ENCODE peak calls at places on chromosomes 2 and 18, in seven cellular contexts. One of them, this sample, is unnamed.

GRCh38 chr2:169673106-169673505 is 21.1 kb downstream of the CFAP210 start:
- DNase-seq in thyroid gland: no peak
- DNase-seq in uterus: no peak
- DNase-seq in mucosa of descending colon: no peak
- DNase-seq in hepatocyte: no peak
- DNase-seq in transverse colon: no peak
- DNase-seq in choroid plexus epithelial cell: no peak
- DNase-seq in this sample: no peak

GRCh38 chr2:177680866-177681358 is 288.3 kb downstream of the AGPS start:
- DNase-seq in thyroid gland: no peak
- DNase-seq in uterus: no peak
- DNase-seq in mucosa of descending colon: no peak
- DNase-seq in hepatocyte: no peak
- DNase-seq in transverse colon: no peak
- DNase-seq in choroid plexus epithelial cell: no peak
- DNase-seq in this sample: no peak

GRCh38 chr2:61173116-61173515 is 11.1 kb downstream of the C2orf74 start:
- DNase-seq in thyroid gland: no peak
- DNase-seq in uterus: no peak
- DNase-seq in mucosa of descending colon: no peak
- DNase-seq in hepatocyte: no peak
- DNase-seq in transverse colon: no peak
- DNase-seq in choroid plexus epithelial cell: no peak
- DNase-seq in this sample: no peak

GRCh38 chr2:150182564-150183249 is 304.8 kb downstream of the RND3 start:
- DNase-seq in thyroid gland: no peak
- DNase-seq in uterus: no peak
- DNase-seq in mucosa of descending colon: no peak
- DNase-seq in hepatocyte: no peak
- DNase-seq in transverse colon: no peak
- DNase-seq in choroid plexus epithelial cell: no peak
- DNase-seq in this sample: no peak

GRCh38 chr2:142190805-142191204 is 60.0 kb upstream of the LRP1B start:
- DNase-seq in thyroid gland: no peak
- DNase-seq in uterus: no peak
- DNase-seq in mucosa of descending colon: no peak
- DNase-seq in hepatocyte: no peak
- DNase-seq in transverse colon: no peak
- DNase-seq in choroid plexus epithelial cell: peak; percentile 66
- DNase-seq in this sample: peak; percentile 54

GRCh38 chr18:39772155-39772919 is 2182.7 kb upstream of the PIK3C3 start:
- DNase-seq in thyroid gland: no peak
- DNase-seq in uterus: no peak
- DNase-seq in mucosa of descending colon: no peak
- DNase-seq in hepatocyte: no peak
- DNase-seq in transverse colon: no peak
- DNase-seq in choroid plexus epithelial cell: peak; percentile 51
- DNase-seq in this sample: peak; percentile 24

GRCh38 chr2:201660293-201660895 is 17.1 kb upstream of the TMEM237 start:
- DNase-seq in thyroid gland: no peak
- DNase-seq in uterus: no peak
- DNase-seq in mucosa of descending colon: no peak
- DNase-seq in hepatocyte: no peak
- DNase-seq in transverse colon: no peak
- DNase-seq in choroid plexus epithelial cell: no peak
- DNase-seq in this sample: no peak

GRCh38 chr18:37452697-37453385 is 112.8 kb downstream of the CELF4 start:
- DNase-seq in thyroid gland: no peak
- DNase-seq in uterus: no peak
- DNase-seq in mucosa of descending colon: no peak
- DNase-seq in hepatocyte: peak; percentile 71
- DNase-seq in transverse colon: no peak
- DNase-seq in choroid plexus epithelial cell: peak; percentile 2
- DNase-seq in this sample: peak; percentile 68

GRCh38 chr2:234488913-234489451 is 7.9 kb downstream of the ARL4C start:
- DNase-seq in thyroid gland: no peak
- DNase-seq in uterus: no peak
- DNase-seq in mucosa of descending colon: no peak
- DNase-seq in hepatocyte: no peak
- DNase-seq in transverse colon: peak; percentile 40
- DNase-seq in choroid plexus epithelial cell: no peak
- DNase-seq in this sample: no peak

GRCh38 chr2:113083311-113083710 is 15.5 kb downstream of the IL1F10 start:
- DNase-seq in thyroid gland: no peak
- DNase-seq in uterus: no peak
- DNase-seq in mucosa of descending colon: no peak
- DNase-seq in hepatocyte: no peak
- DNase-seq in transverse colon: no peak
- DNase-seq in choroid plexus epithelial cell: no peak
- DNase-seq in this sample: no peak

GRCh38 chr2:23561088-23561487 is 176.1 kb downstream of the KLHL29 start:
- DNase-seq in thyroid gland: no peak
- DNase-seq in uterus: peak; percentile 55
- DNase-seq in mucosa of descending colon: no peak
- DNase-seq in hepatocyte: no peak
- DNase-seq in transverse colon: no peak
- DNase-seq in choroid plexus epithelial cell: no peak
- DNase-seq in this sample: peak; percentile 19

GRCh38 chr18:658947-659533 is 1.6 kb downstream of the TYMS start:
- DNase-seq in thyroid gland: no peak
- DNase-seq in uterus: no peak
- DNase-seq in mucosa of descending colon: no peak
- DNase-seq in hepatocyte: no peak
- DNase-seq in transverse colon: no peak
- DNase-seq in choroid plexus epithelial cell: no peak
- DNase-seq in this sample: no peak
- H3K4me3 ChIP-seq in thyroid gland: no peak overlapping the region
- H3K4me3 ChIP-seq in uterus: no peak overlapping the region
- H3K4me3 ChIP-seq in mucosa of descending colon: no peak overlapping the region
- H3K4me3 ChIP-seq in hepatocyte: no peak overlapping the region
- H3K4me3 ChIP-seq in transverse colon: peak overlapping the region; percentile 77
- H3K4me3 ChIP-seq in choroid plexus epithelial cell: no peak overlapping the region
- H3K4me3 ChIP-seq in this sample: peak overlapping the region; percentile 95

DNA sequence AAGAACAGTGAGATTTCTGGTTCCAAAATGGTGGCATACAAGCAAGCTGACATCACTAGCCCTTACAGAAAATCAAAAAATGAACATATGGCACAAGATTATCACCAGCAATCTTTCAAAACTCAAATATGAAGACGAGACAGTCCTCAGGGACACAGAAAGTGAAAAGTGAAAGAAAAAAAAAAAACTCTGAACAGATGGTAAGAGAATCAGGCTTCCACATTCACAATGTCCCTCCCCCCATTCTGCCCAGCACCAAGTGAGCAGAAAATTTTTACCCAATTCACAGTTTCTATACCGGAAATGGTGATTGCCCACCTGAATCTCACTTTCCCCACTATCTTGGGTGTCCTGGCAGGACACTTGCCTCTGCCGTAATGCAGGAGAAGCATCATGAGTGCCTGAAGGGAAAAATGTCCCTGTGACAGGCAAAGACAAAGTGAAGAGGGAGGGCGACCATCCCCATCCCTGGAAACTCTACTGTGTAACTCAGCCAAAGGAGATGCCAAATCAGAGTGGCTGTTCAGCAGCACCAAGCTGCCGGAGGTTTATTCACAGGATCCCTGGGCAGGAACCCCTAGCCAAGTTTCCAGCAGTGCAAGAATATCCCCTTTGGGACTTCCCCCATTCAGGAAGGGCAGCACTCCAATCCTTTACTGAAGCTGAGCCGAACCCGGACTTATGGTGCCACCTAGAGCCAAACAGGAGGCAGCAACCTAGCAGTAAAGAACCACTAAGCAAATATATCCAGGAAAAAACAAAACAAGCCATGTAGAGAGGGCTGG is 312.2 kb downstream of the LRATD1 start:
- DNase-seq in thyroid gland: no peak
- DNase-seq in uterus: no peak
- DNase-seq in mucosa of descending colon: no peak
- DNase-seq in hepatocyte: peak; percentile 24
- DNase-seq in transverse colon: no peak
- DNase-seq in choroid plexus epithelial cell: peak; percentile 12
- DNase-seq in this sample: peak; percentile 40
- TF ChIP-seq CTCF in thyroid gland: no peak
- TF ChIP-seq CTCF in uterus: no peak
- TF ChIP-seq CTCF in mucosa of descending colon: no peak
- TF ChIP-seq CTCF in hepatocyte: peak; percentile 34
- TF ChIP-seq CTCF in transverse colon: no peak
- TF ChIP-seq CTCF in choroid plexus epithelial cell: no peak
- TF ChIP-seq CTCF in this sample: peak; percentile 36

DNA sequence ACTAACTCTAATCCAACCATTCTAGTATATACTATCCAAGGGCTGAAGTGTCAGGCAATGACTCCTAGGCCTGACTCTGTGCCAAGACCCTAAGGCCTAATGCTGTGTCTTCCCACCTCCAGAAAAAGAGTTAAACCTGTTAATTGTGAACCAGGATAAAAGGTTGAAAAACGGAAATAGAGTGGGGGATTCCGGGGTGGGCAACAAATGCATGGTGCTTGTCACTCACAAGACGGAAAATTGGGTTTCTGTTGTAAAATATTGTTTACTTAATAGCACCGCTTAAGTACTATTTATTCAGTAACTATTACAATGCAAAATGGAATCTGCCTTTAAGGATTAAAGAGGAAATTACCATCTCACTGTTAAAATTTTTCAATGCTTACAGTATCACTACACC is 3.2 kb downstream of the STK17B start:
- DNase-seq in thyroid gland: no peak
- DNase-seq in uterus: no peak
- DNase-seq in mucosa of descending colon: no peak
- DNase-seq in hepatocyte: no peak
- DNase-seq in transverse colon: no peak
- DNase-seq in choroid plexus epithelial cell: peak; percentile 55
- DNase-seq in this sample: peak; percentile 16
- H3K4me3 ChIP-seq in thyroid gland: no peak overlapping the region
- H3K4me3 ChIP-seq in uterus: no peak overlapping the region
- H3K4me3 ChIP-seq in mucosa of descending colon: no peak overlapping the region
- H3K4me3 ChIP-seq in hepatocyte: no peak overlapping the region
- H3K4me3 ChIP-seq in transverse colon: no peak overlapping the region
- H3K4me3 ChIP-seq in choroid plexus epithelial cell: peak overlapping the region; percentile 87
- H3K4me3 ChIP-seq in this sample: no peak overlapping the region

GRCh38 chr2:11234309-11234708 is 79.0 kb downstream of the SLC66A3 start:
- DNase-seq in thyroid gland: no peak
- DNase-seq in uterus: no peak
- DNase-seq in mucosa of descending colon: no peak
- DNase-seq in hepatocyte: no peak
- DNase-seq in transverse colon: no peak
- DNase-seq in choroid plexus epithelial cell: peak; percentile 45
- DNase-seq in this sample: peak; percentile 48
- TF ChIP-seq CTCF in thyroid gland: peak; percentile 50
- TF ChIP-seq CTCF in uterus: peak; percentile 61
- TF ChIP-seq CTCF in mucosa of descending colon: no peak
- TF ChIP-seq CTCF in hepatocyte: peak; percentile 53
- TF ChIP-seq CTCF in transverse colon: peak; percentile 53
- TF ChIP-seq CTCF in choroid plexus epithelial cell: peak; percentile 45
- TF ChIP-seq CTCF in this sample: peak; percentile 21

DNA sequence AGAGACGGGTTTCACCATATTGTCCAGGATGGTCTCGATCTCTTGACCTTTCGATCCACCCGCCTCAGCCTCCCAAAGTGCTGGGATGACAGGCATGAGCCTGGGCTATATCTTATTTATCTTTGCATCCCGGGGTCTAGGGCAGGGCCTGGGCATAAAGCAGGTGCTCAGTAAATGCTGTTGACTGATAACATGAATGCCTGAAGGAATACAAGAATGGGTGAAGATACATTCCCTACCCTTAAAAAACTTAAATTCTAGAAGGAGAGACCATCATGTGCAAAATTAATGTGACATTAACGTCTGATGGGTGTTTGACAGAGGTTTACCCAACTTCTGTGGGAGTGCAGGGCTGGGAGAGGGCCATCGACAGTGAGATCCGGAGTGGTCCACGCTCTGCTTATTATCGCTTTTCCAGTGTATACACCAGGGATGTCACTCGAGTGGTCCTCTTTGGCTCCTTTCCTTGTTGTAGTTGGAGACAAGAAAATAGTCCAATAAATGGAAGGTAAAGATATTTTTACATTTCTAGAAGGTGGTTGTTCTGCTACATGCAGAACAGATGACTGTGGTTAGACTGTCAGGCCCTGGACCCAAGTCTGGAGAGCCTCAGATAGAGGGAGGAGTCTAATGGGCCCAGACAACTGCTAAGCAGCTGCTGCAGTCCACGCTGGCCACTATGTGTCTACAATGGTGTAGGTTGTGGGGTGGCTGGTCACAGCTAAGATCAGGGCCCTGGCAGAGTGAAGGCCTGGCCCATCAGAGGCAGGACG is 131.7 kb downstream of the MYCN start:
- DNase-seq in thyroid gland: no peak
- DNase-seq in uterus: no peak
- DNase-seq in mucosa of descending colon: no peak
- DNase-seq in hepatocyte: no peak
- DNase-seq in transverse colon: no peak
- DNase-seq in choroid plexus epithelial cell: no peak
- DNase-seq in this sample: no peak
- H3K4me3 ChIP-seq in thyroid gland: no peak overlapping the region
- H3K4me3 ChIP-seq in uterus: no peak overlapping the region
- H3K4me3 ChIP-seq in mucosa of descending colon: no peak overlapping the region
- H3K4me3 ChIP-seq in hepatocyte: no peak overlapping the region
- H3K4me3 ChIP-seq in transverse colon: no peak overlapping the region
- H3K4me3 ChIP-seq in choroid plexus epithelial cell: no peak overlapping the region
- H3K4me3 ChIP-seq in this sample: no peak overlapping the region

DNA sequence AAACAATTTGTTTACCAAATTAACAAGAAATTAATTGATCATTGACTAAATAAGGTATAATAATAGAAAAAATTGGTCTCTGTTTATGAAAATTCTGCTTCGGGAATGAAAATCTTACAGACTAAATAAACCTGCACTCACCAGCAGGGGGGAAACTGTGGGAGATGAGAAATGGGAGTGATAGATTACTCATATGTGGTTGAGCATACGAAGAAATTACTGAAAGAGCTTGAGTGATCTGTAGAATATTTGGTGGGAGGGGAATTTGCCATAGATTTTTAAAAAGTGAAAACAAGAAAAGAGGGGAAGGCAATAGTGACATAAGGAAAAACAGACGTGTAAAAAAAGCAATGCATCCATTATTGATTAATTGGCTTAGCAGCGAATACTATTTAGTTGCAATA is 2.2 kb downstream of the HMSD start:
- DNase-seq in thyroid gland: no peak
- DNase-seq in uterus: no peak
- DNase-seq in mucosa of descending colon: no peak
- DNase-seq in hepatocyte: no peak
- DNase-seq in transverse colon: no peak
- DNase-seq in choroid plexus epithelial cell: peak; percentile 80
- DNase-seq in this sample: peak; percentile 47
- TF ChIP-seq CTCF in thyroid gland: no peak
- TF ChIP-seq CTCF in uterus: no peak
- TF ChIP-seq CTCF in mucosa of descending colon: no peak
- TF ChIP-seq CTCF in hepatocyte: no peak
- TF ChIP-seq CTCF in transverse colon: no peak
- TF ChIP-seq CTCF in choroid plexus epithelial cell: peak; percentile 63
- TF ChIP-seq CTCF in this sample: peak; percentile 35

GRCh38 chr2:239912938-239913631 is 112.1 kb downstream of the NDUFA10 start:
- DNase-seq in thyroid gland: no peak
- DNase-seq in uterus: no peak
- DNase-seq in mucosa of descending colon: no peak
- DNase-seq in hepatocyte: no peak
- DNase-seq in transverse colon: no peak
- DNase-seq in choroid plexus epithelial cell: no peak
- DNase-seq in this sample: no peak
- H3K4me3 ChIP-seq in thyroid gland: no peak overlapping the region
- H3K4me3 ChIP-seq in uterus: no peak overlapping the region
- H3K4me3 ChIP-seq in mucosa of descending colon: no peak overlapping the region
- H3K4me3 ChIP-seq in hepatocyte: no peak overlapping the region
- H3K4me3 ChIP-seq in transverse colon: no peak overlapping the region
- H3K4me3 ChIP-seq in choroid plexus epithelial cell: no peak overlapping the region
- H3K4me3 ChIP-seq in this sample: no peak overlapping the region

This sample was measured in cardiac fibroblast.